ENCODE peak calls at places on chromosome 16, in nine cellular contexts. L is Calu3, Z is endothelial cell, R is B cell, C is fibroblast of lung, H is BJ, O is HFFc6, K is GM20000, I is lung. J is an unnamed sample.
A peak's percentile ranks its signal among the peaks of the same experiment; 100 is the strongest.

GRCh38 chr16:79186196-79186595 is 414.3 kb downstream of the MAF start:
- DNase-seq in L (no peak), Z (no peak), R (no peak), C (no peak), H (no peak), O (no peak), K (no peak), I (no peak), J (no peak)

GRCh38 chr16:14131774-14132695 is 60.9 kb downstream of the MRTFB start:
- DNase-seq in L (no peak), Z (no peak), R (no peak), C (peak; percentile 17), H (no peak), O (no peak), K (no peak), I (no peak), J (no peak)

GRCh38 chr16:13343981-13344380 is 442.6 kb downstream of the SHISA9 start:
- DNase-seq in L (no peak), Z (no peak), R (no peak), C (peak; percentile 42), H (no peak), O (no peak), K (no peak), I (no peak), J (no peak)

GRCh38 chr16:50371936-50372595 is 3.3 kb upstream of the BRD7 start:
- DNase-seq in L (no peak), Z (no peak), R (no peak), C (no peak), H (no peak), O (no peak), K (no peak), I (no peak), J (peak; percentile 18)

GRCh38 chr16:13291934-13292333 is 390.5 kb downstream of the SHISA9 start:
- DNase-seq in L (no peak), Z (peak; percentile 33), R (no peak), C (no peak), H (no peak), O (no peak), K (no peak), I (no peak), J (no peak)

GRCh38 chr16:21639493-21639892 is 12.9 kb downstream of the IGSF6 start:
- DNase-seq in L (no peak), Z (no peak), R (no peak), C (no peak), H (no peak), O (no peak), K (no peak), I (no peak), J (no peak)

GRCh38 chr16:77584205-77584859 is 138.0 kb upstream of the NUDT7 start:
- DNase-seq in L (peak; percentile 61), Z (peak; percentile 45), R (peak; percentile 57), C (peak; percentile 58), H (no peak), O (peak; percentile 58), K (peak; percentile 39), I (peak; percentile 49), J (peak; percentile 60)

GRCh38 chr16:68548947-68549346 is 9.9 kb downstream of the ZFP90 start:
- DNase-seq in L (no peak), Z (no peak), R (no peak), C (peak; percentile 16), H (no peak), O (no peak), K (no peak), I (no peak), J (peak; percentile 63)

GRCh38 chr16:66207139-66207863 is 159.2 kb upstream of the CDH5 start:
- DNase-seq in L (no peak), Z (no peak), R (no peak), C (no peak), H (no peak), O (no peak), K (no peak), I (peak; percentile 39), J (no peak)

GRCh38 chr16:1208239-1208830 is 16.7 kb downstream of the TPSG1 start:
- DNase-seq in L (no peak), Z (no peak), R (no peak), C (no peak), H (no peak), O (no peak), K (no peak), I (no peak), J (peak; percentile 12)

GRCh38 chr16:4323071-4323844 is 7.4 kb downstream of the GLIS2 start:
- DNase-seq in L (peak; percentile 80), Z (peak; percentile 3), R (no peak), C (no peak), H (no peak), O (no peak), K (no peak), I (no peak), J (no peak)

GRCh38 chr16:51051671-51052070 is 99.4 kb downstream of the SALL1 start:
- DNase-seq in L (no peak), Z (no peak), R (no peak), C (no peak), H (no peak), O (no peak), K (no peak), I (no peak), J (no peak)

GRCh38 chr16:88649924-88650748 is 717 bp downstream of the CYBA start:
- DNase-seq in L (no peak), Z (no peak), R (peak; percentile 77), C (no peak), H (no peak), O (no peak), K (peak; percentile 74), I (no peak), J (peak; percentile 45)

GRCh38 chr16:15949210-15950166 is at the start of gene ABCC1:
- DNase-seq in L (peak; percentile 59), Z (peak; percentile 23), R (peak; percentile 85), C (peak; percentile 26), H (no peak), O (no peak), K (peak; percentile 95), I (no peak), J (peak; percentile 82)

GRCh38 chr16:31108035-31108793 is at the start of gene BCKDK:
- DNase-seq in L (peak; percentile 76), Z (peak; percentile 62), R (peak; percentile 77), C (peak; percentile 63), H (no peak), O (peak; percentile 54), K (peak; percentile 96), I (peak; percentile 68), J (peak; percentile 89)

DNA sequence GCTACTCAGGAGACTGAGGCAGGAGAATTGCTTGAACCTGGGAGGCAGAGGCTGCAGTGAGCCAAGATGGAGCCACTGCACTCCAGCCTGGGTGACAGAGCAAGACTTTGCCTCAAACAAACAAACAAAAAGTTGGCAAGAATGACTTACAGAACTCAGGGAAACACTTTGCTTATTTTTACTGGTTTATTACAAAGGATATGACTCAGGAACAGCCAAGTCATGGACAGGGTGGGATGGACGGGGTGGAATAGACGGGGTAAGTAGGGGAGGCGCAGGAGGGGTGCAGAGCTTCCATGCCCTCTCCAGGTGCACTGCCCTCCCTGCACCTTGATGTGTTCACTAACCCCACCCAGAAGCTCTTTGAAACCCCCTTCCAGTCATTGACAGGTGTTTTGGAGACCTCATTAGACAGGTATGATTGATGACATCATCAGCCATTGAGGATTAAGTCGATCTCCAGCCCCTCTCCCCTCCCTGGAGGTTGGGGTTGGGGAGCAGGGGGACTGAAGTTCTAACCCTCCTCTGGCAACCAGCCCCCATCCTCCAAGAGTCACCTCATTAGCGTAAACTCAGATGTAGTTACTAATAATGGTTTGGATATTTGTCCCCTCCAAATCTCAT is 41.3 kb upstream of the ZCCHC14 start:
- DNase-seq in L (no peak), Z (no peak), R (no peak), C (no peak), H (no peak), O (no peak), K (no peak), I (no peak), J (no peak)
- TF ChIP-seq CTCF in L (no peak), Z (no peak), R (no peak), C (no peak), H (no peak), O (no peak), K (no peak), I (no peak), J (no peak)

GRCh38 chr16:85844786-85845185 is 45.3 kb downstream of the COX4I1 start:
- DNase-seq in L (no peak), Z (no peak), R (no peak), C (no peak), H (no peak), O (no peak), K (no peak), I (no peak), J (no peak)

GRCh38 chr16:85847681-85848601 is 48.4 kb downstream of the COX4I1 start:
- DNase-seq in L (no peak), Z (no peak), R (no peak), C (no peak), H (no peak), O (no peak), K (no peak), I (no peak), J (no peak)

GRCh38 chr16:85845276-85845675 is 45.8 kb downstream of the COX4I1 start:
- DNase-seq in L (no peak), Z (no peak), R (no peak), C (no peak), H (no peak), O (no peak), K (no peak), I (no peak), J (no peak)

GRCh38 chr16:85846461-85846860 is 47.0 kb downstream of the COX4I1 start:
- DNase-seq in L (no peak), Z (no peak), R (no peak), C (no peak), H (no peak), O (no peak), K (no peak), I (no peak), J (no peak)

GRCh38 chr16:85847036-85847435 is 47.5 kb downstream of the COX4I1 start:
- DNase-seq in L (no peak), Z (no peak), R (no peak), C (no peak), H (no peak), O (no peak), K (no peak), I (no peak), J (no peak)
- TF ChIP-seq CTCF in L (no peak), Z (no peak), R (no peak), C (no peak), H (no peak), O (no peak), K (no peak), I (no peak), J (no peak)

DNA sequence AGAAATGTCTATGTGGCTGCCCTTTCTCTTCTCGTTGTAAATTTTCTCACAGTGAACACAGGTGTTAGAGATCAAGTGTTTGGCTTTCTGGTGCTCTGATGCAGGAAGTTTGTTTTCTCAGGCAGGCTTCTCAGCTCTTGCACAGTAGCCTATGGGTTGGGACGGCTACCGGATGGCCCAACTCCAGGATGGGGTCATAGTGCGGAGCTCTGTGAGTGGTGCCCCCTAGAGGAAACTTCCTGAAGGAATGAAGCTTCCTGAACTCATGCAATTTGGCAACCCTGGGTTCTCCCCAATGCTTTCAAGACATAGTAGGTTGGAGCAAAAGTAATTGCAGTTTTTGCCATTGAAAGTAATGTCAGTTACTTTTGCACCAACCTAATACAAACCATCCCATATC is 407.5 kb upstream of the HSBP1 start:
- DNase-seq in L (no peak), Z (peak; percentile 3), R (no peak), C (no peak), H (no peak), O (no peak), K (no peak), I (peak; percentile 31), J (no peak)
- TF ChIP-seq CTCF in L (no peak), Z (no peak), R (no peak), C (no peak), H (no peak), O (no peak), K (no peak), I (no peak), J (no peak)

GRCh38 chr16:84647830-84648594 is at the start of gene KLHL36:
- DNase-seq in L (peak; percentile 79), Z (peak; percentile 63), R (peak; percentile 79), C (no peak), H (no peak), O (no peak), K (peak; percentile 99), I (peak; percentile 46), J (peak; percentile 67)
- TF ChIP-seq CTCF in L (no peak), Z (no peak), R (no peak), C (no peak), H (no peak), O (no peak), K (no peak), I (no peak), J (no peak)